ENCODE peak calls at places on chromosomes 11 and 22, in eight cellular contexts. V is stimulated activated CD4-positive, alpha-beta T cell treated with anti-CD3 and anti-CD28 coated beads, Interleukin-2, amount 100 ng/mL, for 48 hours; B is neural crest cell; X is NAMALWA; O is psoas muscle; L is SW 1271; U is H54; H is effector CD4-positive, alpha-beta T cell. D is an unnamed sample.

GRCh38 chr11:119369035-119369925 is 12.2 kb downstream of the USP2 start:
- DNase-seq in V (no peak), B (no peak), X (no peak), O (no peak), L (no peak), U (no peak), H (no peak), D (no peak)

GRCh38 chr22:17501679-17502285 is 61.5 kb upstream of the SLC25A18 start:
- DNase-seq in V (peak), B (peak), X (peak), O (no peak), L (peak), U (peak), H (peak), D (peak)

GRCh38 chr22:44664149-44664548 is 37.9 kb upstream of the PRR5 start:
- DNase-seq in V (no peak), B (no peak), X (no peak), O (peak), L (no peak), U (no peak), H (peak), D (no peak)

GRCh38 chr11:113203332-113203731 is 111.1 kb upstream of the TTC12 start:
- DNase-seq in V (no peak), B (no peak), X (no peak), O (no peak), L (no peak), U (no peak), H (no peak), D (no peak)

GRCh38 chr11:66676931-66677598 is 622 bp downstream of the RBM4B start:
- DNase-seq in V (no peak), B (peak), X (no peak), O (no peak), L (peak), U (no peak), H (no peak), D (peak)

GRCh38 chr22:38504731-38505594 is 1.1 kb downstream of the DDX17 start:
- DNase-seq in V (peak), B (no peak), X (peak), O (peak), L (peak), U (no peak), H (peak), D (no peak)

GRCh38 chr11:61688368-61689163 is 8.4 kb downstream of the DAGLA start:
- DNase-seq in V (no peak), B (no peak), X (no peak), O (peak), L (no peak), U (no peak), H (no peak), D (peak)

GRCh38 chr22:45905924-45906865 is 70.8 kb downstream of the WNT7B start:
- DNase-seq in V (no peak), B (no peak), X (no peak), O (peak), L (no peak), U (no peak), H (no peak), D (no peak)

GRCh38 chr11:103811870-103812509 is 224.4 kb upstream of the DDI1 start:
- DNase-seq in V (no peak), B (no peak), X (no peak), O (no peak), L (no peak), U (no peak), H (no peak), D (no peak)

GRCh38 chr11:105648762-105649161 is 38.9 kb downstream of the GRIA4 start:
- DNase-seq in V (no peak), B (no peak), X (no peak), O (no peak), L (no peak), U (no peak), H (no peak), D (no peak)

GRCh38 chr22:23072911-23073491 is 2.7 kb downstream of the GNAZ start:
- DNase-seq in V (no peak), B (no peak), X (no peak), O (peak), L (no peak), U (no peak), H (no peak), D (no peak)

GRCh38 chr22:35410663-35411034 is 10.7 kb downstream of the MCM5 start:
- DNase-seq in V (no peak), B (no peak), X (no peak), O (no peak), L (no peak), U (no peak), H (no peak), D (no peak)

GRCh38 chr22:47213571-47214230 is 451.3 kb downstream of the TBC1D22A start:
- DNase-seq in V (peak), B (no peak), X (peak), O (peak), L (peak), U (peak), H (peak), D (no peak)

GRCh38 chr11:65576867-65577755 is 1.3 kb downstream of the EHBP1L1 start:
- DNase-seq in V (no peak), B (no peak), X (peak), O (peak), L (peak), U (peak), H (no peak), D (peak)

GRCh38 chr11:17556999-17557398 is 9.9 kb downstream of the OTOG start:
- DNase-seq in V (no peak), B (no peak), X (no peak), O (no peak), L (no peak), U (no peak), H (no peak), D (no peak)